ENCODE peak calls at places on chromosomes 16 and 17, in nine cellular contexts. D, P, O, Z, L, H, T, R and U are unnamed samples.

GRCh38 chr17:62707425-62707739 is 79.9 kb downstream of the MRC2 start:
- DNase-seq in L (no peak), O (no peak), R (no peak), D (no peak), P (no peak), Z (peak), T (no peak), H (no peak), U (no peak)

GRCh38 chr17:49707246-49707607 is 537 bp downstream of the SLC35B1 start:
- DNase-seq in P (no peak), O (peak), T (no peak), H (no peak), Z (no peak), L (no peak), R (no peak), D (peak), U (no peak)

GRCh38 chr16:57667526-57668258 is 414 bp upstream of the ADGRG3 start:
- DNase-seq in Z (no peak), L (peak), T (no peak), H (peak), O (no peak), D (peak), R (peak), P (no peak), U (peak)

GRCh38 chr16:27114006-27114405 is 47.3 kb downstream of the C16orf82 start:
- DNase-seq in R (no peak), T (no peak), H (no peak), Z (no peak), P (no peak), L (no peak), O (no peak), D (no peak), U (no peak)

GRCh38 chr16:81715358-81716196 is 63.5 kb upstream of the PLCG2 start:
- DNase-seq in O (no peak), D (no peak), Z (no peak), P (no peak), T (no peak), H (peak), R (no peak), L (no peak), U (no peak)

GRCh38 chr16:56606688-56607618 is 1.4 kb upstream of the MT2A start:
- DNase-seq in P (peak), T (peak), O (peak), L (peak), H (peak), Z (peak), D (peak), R (peak), U (peak)

GRCh38 chr16:11356573-11357331 is 11.5 kb downstream of the RMI2 start:
- DNase-seq in O (peak), L (peak), D (peak), Z (no peak), T (peak), R (peak), P (peak), H (peak), U (peak)

GRCh38 chr17:14301761-14302401 is 1.0 kb downstream of the HS3ST3B1 start:
- DNase-seq in D (peak), P (peak), O (peak), H (peak), Z (no peak), T (no peak), R (peak), L (peak), U (peak)

GRCh38 chr16:29900888-29901606 is 759 bp downstream of the ASPHD1 start:
- DNase-seq in D (peak), L (no peak), Z (no peak), T (no peak), H (no peak), P (no peak), R (no peak), O (peak), U (peak)

GRCh38 chr16:29148867-29149272 is 164.0 kb downstream of the LAT start:
- DNase-seq in R (no peak), H (no peak), D (no peak), L (no peak), P (no peak), T (no peak), Z (no peak), O (no peak), U (peak)

GRCh38 chr16:27625050-27625697 is 75.2 kb downstream of the KATNIP start:
- DNase-seq in P (no peak), O (peak), Z (no peak), H (peak), T (no peak), L (no peak), R (peak), D (peak), U (no peak)

GRCh38 chr16:3596101-3596861 is 15.1 kb downstream of the SLX4 start:
- DNase-seq in O (no peak), L (no peak), R (no peak), H (no peak), T (no peak), Z (no peak), D (no peak), P (no peak), U (no peak)

GRCh38 chr17:18889658-18890057 is 31.7 kb downstream of the PRPSAP2 start:
- DNase-seq in D (no peak), H (no peak), O (no peak), L (no peak), R (no peak), T (no peak), P (no peak), Z (no peak), U (no peak)

GRCh38 chr17:7530294-7530900 is 18.5 kb upstream of the TNFSF12 start:
- DNase-seq in R (no peak), L (no peak), T (no peak), O (no peak), P (no peak), H (no peak), D (no peak), Z (no peak), U (no peak)

GRCh38 chr17:47207143-47208067 is 1.7 kb upstream of the MYL4 start:
- DNase-seq in H (no peak), R (no peak), Z (no peak), O (no peak), L (no peak), T (no peak), P (no peak), D (no peak), U (no peak)

GRCh38 chr16:11079657-11080187 is 135.4 kb downstream of the CLEC16A start:
- DNase-seq in P (peak), Z (no peak), L (no peak), H (peak), O (peak), D (peak), R (no peak), T (no peak), U (no peak)

GRCh38 chr16:71917900-71918299 is 22.6 kb downstream of the IST1 start:
- DNase-seq in Z (no peak), R (no peak), O (peak), T (no peak), H (peak), D (peak), L (no peak), P (peak), U (no peak)

GRCh38 chr17:62672957-62673356 is 45.5 kb downstream of the MRC2 start:
- DNase-seq in H (no peak), Z (no peak), D (no peak), R (no peak), T (no peak), O (no peak), P (no peak), L (no peak), U (peak)

GRCh38 chr16:5604770-5605169 is 507.2 kb upstream of the EEF2KMT start:
- DNase-seq in L (no peak), O (no peak), Z (no peak), H (no peak), D (no peak), P (no peak), T (no peak), R (peak), U (no peak)

GRCh38 chr17:72255481-72255880 is 134.7 kb downstream of the SOX9 start:
- DNase-seq in L (no peak), Z (no peak), D (no peak), H (no peak), O (no peak), R (no peak), P (no peak), T (no peak), U (no peak)

GRCh38 chr16:25126820-25127232 is 15.3 kb downstream of the LCMT1 start:
- DNase-seq in H (peak), O (peak), P (peak), D (peak), T (no peak), L (no peak), R (peak), Z (peak), U (no peak)

GRCh38 chr17:73192894-73193701 is at the start of gene COG1:
- DNase-seq in D (peak), Z (peak), P (peak), L (peak), R (peak), O (peak), T (peak), H (peak), U (peak)

GRCh38 chr16:63890072-63890471 is 1231.8 kb downstream of the CDH11 start:
- DNase-seq in L (no peak), O (peak), H (peak), R (no peak), D (peak), Z (no peak), P (no peak), T (peak), U (no peak)

GRCh38 chr17:77307479-77308198 is 166.9 kb downstream of the SEC14L1 start:
- DNase-seq in H (no peak), T (no peak), O (no peak), P (no peak), R (no peak), Z (no peak), D (no peak), L (no peak), U (no peak)

GRCh38 chr16:4847774-4848587 is 700 bp downstream of the UBN1 start:
- DNase-seq in L (peak), Z (no peak), D (peak), T (peak), R (peak), P (peak), O (peak), H (peak), U (peak)

GRCh38 chr16:27326738-27327585 is 13.2 kb downstream of the IL4R start:
- DNase-seq in Z (peak), O (peak), P (peak), R (peak), T (peak), D (peak), L (peak), H (peak), U (peak)

GRCh38 chr16:3045758-3046505 is 429 bp upstream of the MMP25 start:
- DNase-seq in L (no peak), H (no peak), Z (no peak), O (no peak), D (no peak), R (no peak), P (no peak), T (no peak), U (no peak)

GRCh38 chr16:19595043-19595767 is 39.7 kb downstream of the VPS35L start:
- DNase-seq in L (peak), H (peak), T (no peak), R (peak), O (peak), D (peak), Z (peak), P (peak), U (no peak)

GRCh38 chr16:47565454-47565853 is 104.3 kb downstream of the PHKB start:
- DNase-seq in Z (no peak), R (peak), T (peak), P (peak), L (peak), O (peak), H (peak), D (peak), U (peak)

GRCh38 chr16:72992142-72992601 is 55.8 kb downstream of the ZFHX3 start:
- DNase-seq in L (no peak), D (no peak), Z (peak), P (no peak), T (no peak), H (no peak), O (no peak), R (no peak), U (no peak)

GRCh38 chr16:78137179-78137578 is 37.7 kb downstream of the WWOX start:
- DNase-seq in O (no peak), T (no peak), Z (no peak), L (no peak), P (no peak), D (no peak), H (no peak), R (no peak), U (no peak)

GRCh38 chr16:9123871-9124270 is 32.4 kb downstream of the HAPSTR1 start:
- DNase-seq in H (no peak), D (no peak), O (no peak), T (no peak), P (no peak), L (peak), R (peak), Z (no peak), U (peak)

GRCh38 chr17:76968707-76969597 is 100.7 kb downstream of the MGAT5B start:
- DNase-seq in R (no peak), O (peak), P (no peak), Z (no peak), T (no peak), D (peak), L (no peak), H (peak), U (peak)

GRCh38 chr16:8355714-8356113 is 234.6 kb downstream of the TMEM114 start:
- DNase-seq in L (no peak), R (no peak), Z (no peak), D (no peak), H (no peak), P (no peak), T (no peak), O (no peak), U (no peak)

GRCh38 chr17:67441052-67441738 is 64.1 kb downstream of the PITPNC1 start:
- DNase-seq in H (peak), P (peak), R (peak), D (peak), L (peak), Z (no peak), O (peak), T (no peak), U (no peak)

GRCh38 chr17:50372222-50372621 is 762 bp downstream of the MRPL27 start:
- DNase-seq in T (no peak), L (no peak), R (no peak), D (no peak), P (no peak), H (no peak), O (no peak), Z (no peak), U (no peak)

GRCh38 chr17:50218071-50218759 is 16.8 kb upstream of the COL1A1 start:
- DNase-seq in H (peak), T (no peak), D (peak), Z (no peak), R (no peak), L (no peak), O (peak), P (no peak), U (no peak)

GRCh38 chr17:67629963-67630320 is 87.8 kb upstream of the NOL11 start:
- DNase-seq in R (peak), O (peak), H (peak), L (no peak), Z (no peak), T (no peak), D (peak), P (peak), U (no peak)

GRCh38 chr17:52681486-52681885 is 523.0 kb upstream of the CA10 start:
- DNase-seq in O (no peak), D (no peak), P (no peak), L (no peak), T (no peak), Z (no peak), H (no peak), R (no peak), U (no peak)

DNA sequence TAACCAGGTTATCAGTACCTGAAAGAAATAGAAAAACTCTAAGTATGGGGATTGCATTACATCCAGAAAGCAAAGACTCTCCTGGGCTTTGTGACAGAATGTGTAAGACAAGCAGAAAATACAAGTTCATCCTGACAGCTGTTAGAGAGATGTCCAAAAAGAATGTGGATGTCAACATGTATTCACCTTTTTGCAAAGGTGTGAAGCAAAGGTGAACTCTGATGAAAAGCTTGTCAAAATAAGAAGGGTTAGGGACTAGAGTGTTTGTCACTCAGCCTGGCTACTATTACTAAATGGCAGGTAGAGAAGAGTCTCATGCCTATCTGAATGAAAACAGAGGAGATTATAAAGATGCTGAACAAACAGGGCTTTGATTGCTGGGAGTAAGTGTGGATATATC is 527.6 kb upstream of the CA10 start:
- DNase-seq in D (no peak), H (no peak), T (no peak), Z (no peak), O (no peak), R (no peak), L (no peak), P (no peak), U (no peak)
- TF ChIP-seq CTCF in D (no peak), H (no peak), T (no peak), Z (no peak), O (no peak), R (no peak), L (no peak), P (no peak), U (no peak)

DNA sequence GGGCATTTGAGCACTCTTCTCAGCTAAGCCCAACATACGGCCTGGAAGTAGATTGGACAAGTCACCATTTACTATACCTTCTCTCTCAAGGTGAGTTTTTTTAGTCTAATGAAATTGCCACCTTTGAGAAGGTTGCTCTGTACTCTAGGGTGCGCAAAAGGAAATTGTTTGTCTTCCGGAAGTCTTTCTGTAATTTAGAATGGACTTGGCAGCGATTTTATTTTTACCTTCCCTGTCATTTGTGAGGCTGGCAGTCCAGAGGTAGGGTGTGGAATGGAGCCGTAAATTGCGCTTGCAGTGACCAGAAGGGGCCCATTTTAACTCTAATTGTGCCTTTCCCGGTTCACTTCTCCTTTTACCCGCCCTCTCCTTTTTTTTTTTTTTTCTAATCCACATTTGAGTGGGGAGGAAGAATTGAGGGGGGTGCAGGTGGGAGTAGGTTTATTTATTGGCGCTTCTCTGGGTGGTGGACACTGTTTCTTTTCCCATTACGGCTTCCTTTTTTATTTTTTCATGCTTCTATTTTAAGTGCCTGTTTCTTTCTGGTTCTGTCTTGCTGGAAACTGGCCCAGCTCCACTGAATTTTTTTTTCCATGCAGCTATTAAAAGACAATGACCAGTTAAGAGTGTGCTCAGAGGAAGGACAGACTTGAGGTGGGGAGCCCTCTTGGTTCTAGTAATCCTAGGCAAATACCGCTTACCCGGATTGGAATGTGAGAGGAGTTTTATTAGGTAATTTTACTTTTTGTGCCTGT is 89.7 kb upstream of the CLEC18A start:
- DNase-seq in H (peak), T (peak), P (peak), O (peak), R (no peak), D (peak), L (peak), Z (no peak), U (no peak)
- TF ChIP-seq CTCF in H (no peak), T (no peak), P (no peak), O (no peak), R (no peak), D (no peak), L (no peak), Z (no peak), U (no peak)

GRCh38 chr17:74892013-74892841 is 1.2 kb downstream of the FADS6 start:
- DNase-seq in H (no peak), L (no peak), D (no peak), P (no peak), T (no peak), R (no peak), O (no peak), Z (no peak), U (no peak)
- TF ChIP-seq CTCF in H (no peak), L (no peak), D (no peak), P (no peak), T (no peak), R (no peak), O (no peak), Z (no peak), U (no peak)

GRCh38 chr17:43713494-43714162 is 45.0 kb downstream of the SOST start:
- DNase-seq in D (peak), O (no peak), R (no peak), P (no peak), T (no peak), H (no peak), L (peak), Z (no peak), U (no peak)

GRCh38 chr17:43709210-43709609 is 47.5 kb upstream of the MEOX1 start:
- DNase-seq in T (no peak), H (no peak), L (no peak), D (no peak), O (no peak), P (no peak), R (no peak), Z (no peak), U (no peak)

GRCh38 chr17:43710101-43710500 is 48.4 kb upstream of the MEOX1 start:
- DNase-seq in O (no peak), L (no peak), T (no peak), Z (no peak), P (no peak), R (no peak), H (no peak), D (no peak), U (no peak)

GRCh38 chr17:43714338-43715149 is 44.0 kb downstream of the SOST start:
- DNase-seq in Z (no peak), T (no peak), R (no peak), P (peak), L (no peak), D (peak), H (peak), O (no peak), U (no peak)

DNA sequence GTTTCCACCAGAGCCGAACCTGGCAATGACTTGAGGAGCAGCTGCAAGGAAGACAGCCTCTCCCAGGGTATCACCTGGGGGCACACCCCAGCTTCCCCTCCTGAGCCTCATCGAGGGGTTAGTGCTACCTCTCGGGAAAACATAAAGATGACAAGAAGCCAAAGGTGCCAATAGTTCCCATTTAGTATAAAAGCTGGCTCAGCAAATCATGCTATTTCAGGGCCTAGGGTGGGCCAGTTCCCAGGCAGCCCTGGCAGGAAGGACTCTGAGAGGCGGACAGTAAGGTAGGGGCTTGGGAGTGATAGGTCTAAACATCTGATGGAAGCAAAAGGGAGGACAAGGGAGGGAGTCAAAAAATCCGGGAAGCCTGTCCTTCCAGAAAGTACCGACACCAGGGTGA is 46.2 kb downstream of the SOST start:
- DNase-seq in L (no peak), T (no peak), R (no peak), H (no peak), D (no peak), P (no peak), O (no peak), Z (no peak), U (no peak)
- TF ChIP-seq CTCF in L (no peak), T (no peak), R (no peak), H (no peak), D (no peak), P (no peak), O (no peak), Z (no peak), U (no peak)